ENCODE peak calls at places on chromosome 21, in nine cellular contexts. K is gastrocnemius medialis, G is BE2C, Q is GM06990, V is cardiac fibroblast, U is OCI-LY7, N is epithelial cell of esophagus, T is WERI-Rb-1, Y is ovary. L is an unnamed sample.

GRCh38 chr21:37531402-37532042 is 164.9 kb downstream of the DYRK1A start:
- DNase-seq in N (no peak), Q (no peak), Y (peak), T (no peak), V (no peak), G (no peak), U (no peak), K (no peak), L (no peak)

GRCh38 chr21:37281579-37281978 is 14.4 kb upstream of the VPS26C start:
- DNase-seq in Y (no peak), U (no peak), N (no peak), G (no peak), Q (no peak), K (no peak), T (peak), V (no peak), L (no peak)

GRCh38 chr21:34702341-34702807 is 33.6 kb downstream of the CLIC6 start:
- DNase-seq in T (no peak), U (no peak), V (peak), G (no peak), N (peak), Q (no peak), Y (no peak), K (no peak), L (no peak)

GRCh38 chr21:16608209-16608830 is 878.5 kb downstream of the USP25 start:
- DNase-seq in Y (no peak), Q (no peak), T (no peak), V (peak), G (no peak), N (peak), K (no peak), U (no peak), L (no peak)

GRCh38 chr21:15272171-15272570 is 207.4 kb upstream of the NRIP1 start:
- DNase-seq in T (no peak), U (no peak), V (no peak), Q (no peak), N (peak), Y (no peak), K (no peak), G (no peak), L (no peak)

GRCh38 chr21:32537569-32537881 is 47.8 kb downstream of the TCP10L start:
- DNase-seq in T (no peak), Y (no peak), N (no peak), K (no peak), U (no peak), G (no peak), Q (no peak), V (no peak), L (peak)

GRCh38 chr21:34576043-34576466 is 38.9 kb downstream of the RCAN1 start:
- DNase-seq in U (no peak), Y (no peak), V (peak), T (no peak), G (no peak), N (peak), K (no peak), Q (no peak), L (no peak)

GRCh38 chr21:19998450-19998849 is 999.8 kb upstream of the NCAM2 start:
- DNase-seq in V (no peak), K (no peak), N (no peak), Q (no peak), G (no peak), U (no peak), Y (no peak), T (no peak), L (no peak)

GRCh38 chr21:34544032-34544496 is 32.1 kb upstream of the KCNE1 start:
- DNase-seq in T (peak), Q (peak), U (peak), G (peak), N (peak), Y (peak), K (no peak), V (peak), L (peak)

GRCh38 chr21:41069305-41069642 is 98.7 kb upstream of the BACE2 start:
- DNase-seq in T (no peak), G (no peak), N (no peak), K (no peak), Q (no peak), U (no peak), V (no peak), Y (no peak), L (no peak)
- TF ChIP-seq CTCF in T (no peak), G (no peak), N (no peak), K (no peak), Q (no peak), U (no peak), V (no peak), Y (no peak), L (no peak)

DNA sequence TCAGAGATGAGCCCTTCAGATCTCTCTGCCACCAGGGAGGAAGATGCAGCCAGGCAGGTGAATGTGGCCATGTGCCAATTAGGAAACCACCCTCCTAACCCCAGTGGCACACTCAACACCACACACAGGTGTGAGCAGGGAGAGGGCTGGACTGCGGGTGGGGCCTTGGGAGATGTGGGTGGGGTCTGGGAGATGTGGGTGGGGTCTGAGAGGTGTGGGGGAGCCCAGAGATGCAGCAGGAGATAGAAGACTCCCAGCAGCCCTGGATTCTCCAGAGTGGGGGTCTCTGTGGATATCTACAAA is 43.2 kb upstream of the COL6A1 start:
- DNase-seq in N (no peak), T (no peak), V (no peak), Q (no peak), G (no peak), Y (no peak), U (no peak), K (no peak), L (no peak)
- H3K4me3 ChIP-seq in N (no peak), T (no peak), V (no peak), Q (no peak), G (no peak), Y (no peak), U (no peak), K (no peak), L (no peak)

DNA sequence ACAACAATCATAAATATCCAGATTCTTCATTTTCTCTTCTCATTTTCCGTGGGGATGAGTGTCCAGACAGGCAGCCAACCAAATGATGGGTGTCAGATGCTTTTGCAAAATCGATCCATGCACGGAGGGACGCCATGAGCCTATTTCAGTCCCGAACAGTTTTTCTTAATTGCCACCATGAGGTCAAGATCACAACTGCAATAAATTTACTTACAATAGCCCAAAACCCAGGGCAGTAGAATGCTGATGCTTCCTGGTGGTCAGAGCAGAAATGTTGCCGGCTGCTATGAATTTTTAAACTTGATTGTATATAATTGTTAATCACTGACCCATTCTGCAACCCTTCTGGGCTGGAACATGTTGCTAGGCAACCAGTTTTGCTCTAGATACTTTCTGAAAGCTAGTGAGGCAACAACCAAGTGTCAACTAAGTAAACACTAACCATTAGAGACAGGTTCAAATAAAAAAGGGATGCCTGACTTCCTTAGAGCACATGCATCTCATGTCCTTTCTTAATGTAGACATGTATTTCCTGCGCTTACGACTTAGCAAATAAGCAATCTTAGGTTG is 132.6 kb upstream of the TIAM1 start:
- DNase-seq in G (no peak), Y (no peak), U (no peak), N (no peak), V (peak), K (no peak), T (no peak), Q (no peak), L (no peak)
- TF ChIP-seq CTCF in G (no peak), Y (no peak), U (no peak), N (no peak), V (no peak), K (no peak), T (no peak), Q (no peak), L (no peak)

GRCh38 chr21:44919913-44920693 is 596 bp downstream of the ITGB2 start:
- DNase-seq in G (no peak), K (no peak), V (no peak), Q (no peak), Y (no peak), U (no peak), N (no peak), T (no peak), L (no peak)

GRCh38 chr21:44921928-44922327 is 1.2 kb upstream of the ITGB2 start:
- DNase-seq in U (no peak), K (no peak), T (no peak), Q (no peak), Y (no peak), G (no peak), V (no peak), N (no peak), L (no peak)

GRCh38 chr21:44919111-44919912 is 1.4 kb downstream of the ITGB2 start:
- DNase-seq in K (no peak), V (no peak), T (no peak), U (no peak), N (no peak), Q (no peak), Y (no peak), G (no peak), L (no peak)

GRCh38 chr21:44918581-44919033 is 2.1 kb downstream of the ITGB2 start:
- DNase-seq in K (no peak), V (no peak), U (no peak), Y (no peak), N (no peak), T (no peak), G (no peak), Q (no peak), L (no peak)

DNA sequence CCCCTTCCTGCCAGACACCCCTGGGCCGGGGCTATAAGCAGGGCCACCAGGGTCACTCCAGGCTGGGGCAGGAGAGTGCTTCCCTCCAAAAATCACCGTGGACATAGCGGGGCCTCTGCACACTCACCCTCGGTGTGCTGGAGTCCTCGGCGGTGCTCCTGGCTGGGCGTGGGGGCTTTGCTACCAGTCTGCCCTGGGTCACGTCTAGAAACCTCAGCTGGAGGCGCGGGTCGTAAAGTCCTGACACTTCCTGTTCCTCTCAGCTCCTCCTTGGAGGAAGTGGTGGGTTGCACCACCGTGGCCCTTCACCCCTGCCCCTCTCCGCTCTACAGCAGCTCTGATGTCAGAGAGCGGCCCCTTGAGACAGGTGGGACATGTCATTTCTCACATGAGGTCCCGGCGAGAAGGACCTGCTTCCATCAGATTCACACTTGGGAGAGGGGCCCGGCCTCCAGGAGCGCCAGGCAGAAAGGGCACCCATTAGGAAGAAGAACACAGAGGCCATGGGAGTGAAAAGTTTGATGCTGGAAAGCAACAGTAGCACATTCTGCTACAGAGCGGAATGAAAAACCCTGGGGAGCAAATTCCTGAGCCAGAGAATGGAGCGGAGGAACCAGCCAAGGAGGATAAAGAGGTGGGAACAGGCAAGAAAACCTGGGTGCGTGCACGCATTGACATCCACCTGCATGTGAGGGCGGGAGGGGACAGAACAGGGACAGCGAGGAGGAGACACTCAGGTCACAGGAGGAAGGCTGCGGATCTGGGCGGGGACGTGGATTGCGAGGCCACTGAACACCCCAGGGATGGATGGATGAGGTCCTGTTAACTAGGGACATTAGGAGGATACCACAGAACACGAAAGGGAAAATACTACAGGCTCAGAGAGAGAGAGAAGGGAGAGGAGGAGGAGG is at the start of gene ITGB2:
- DNase-seq in T (no peak), N (no peak), U (peak), G (no peak), Y (no peak), V (no peak), Q (peak), K (no peak), L (no peak)
- H3K4me3 ChIP-seq in T (no peak), N (no peak), U (no peak), G (no peak), Y (no peak), V (no peak), Q (peak), K (peak), L (no peak)

DNA sequence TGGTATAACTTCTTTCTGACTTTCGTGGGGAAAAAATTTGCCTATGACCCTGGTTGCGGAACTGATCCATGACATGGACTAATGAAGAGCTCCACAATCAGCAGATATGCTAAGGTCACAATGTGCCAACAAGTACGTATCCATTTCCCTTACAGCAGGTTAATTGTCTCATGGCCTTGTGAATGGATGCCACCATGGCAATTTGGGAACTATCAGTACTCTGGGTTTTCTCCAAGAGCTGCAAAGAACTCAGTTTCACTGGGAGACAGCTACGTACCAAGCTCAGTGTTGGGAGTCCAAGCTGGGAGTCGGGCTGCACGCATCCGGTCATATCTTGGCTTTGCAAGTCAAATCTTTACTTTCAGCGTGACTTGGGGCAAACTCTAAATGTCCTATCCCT is 64.8 kb downstream of the TIAM1 start:
- DNase-seq in K (no peak), U (no peak), G (no peak), T (no peak), Q (no peak), N (no peak), V (no peak), Y (no peak), L (no peak)
- TF ChIP-seq CTCF in K (no peak), U (no peak), G (no peak), T (no peak), Q (no peak), N (no peak), V (no peak), Y (no peak), L (no peak)

GRCh38 chr21:45278156-45278911 is 9.4 kb downstream of the POFUT2 start:
- DNase-seq in G (no peak), N (no peak), T (peak), Q (no peak), U (no peak), K (no peak), Y (peak), V (no peak), L (no peak)

GRCh38 chr21:45280969-45281368 is 6.7 kb downstream of the POFUT2 start:
- DNase-seq in V (no peak), Y (no peak), T (no peak), G (no peak), U (no peak), K (no peak), Q (no peak), N (no peak), L (no peak)

GRCh38 chr21:45281411-45282282 is 6.0 kb downstream of the POFUT2 start:
- DNase-seq in V (no peak), N (no peak), U (no peak), Y (peak), G (no peak), K (no peak), Q (no peak), T (peak), L (no peak)

GRCh38 chr21:45279446-45280177 is 8.1 kb downstream of the POFUT2 start:
- DNase-seq in G (no peak), Q (no peak), Y (peak), K (no peak), V (no peak), N (no peak), T (peak), U (no peak), L (no peak)

DNA sequence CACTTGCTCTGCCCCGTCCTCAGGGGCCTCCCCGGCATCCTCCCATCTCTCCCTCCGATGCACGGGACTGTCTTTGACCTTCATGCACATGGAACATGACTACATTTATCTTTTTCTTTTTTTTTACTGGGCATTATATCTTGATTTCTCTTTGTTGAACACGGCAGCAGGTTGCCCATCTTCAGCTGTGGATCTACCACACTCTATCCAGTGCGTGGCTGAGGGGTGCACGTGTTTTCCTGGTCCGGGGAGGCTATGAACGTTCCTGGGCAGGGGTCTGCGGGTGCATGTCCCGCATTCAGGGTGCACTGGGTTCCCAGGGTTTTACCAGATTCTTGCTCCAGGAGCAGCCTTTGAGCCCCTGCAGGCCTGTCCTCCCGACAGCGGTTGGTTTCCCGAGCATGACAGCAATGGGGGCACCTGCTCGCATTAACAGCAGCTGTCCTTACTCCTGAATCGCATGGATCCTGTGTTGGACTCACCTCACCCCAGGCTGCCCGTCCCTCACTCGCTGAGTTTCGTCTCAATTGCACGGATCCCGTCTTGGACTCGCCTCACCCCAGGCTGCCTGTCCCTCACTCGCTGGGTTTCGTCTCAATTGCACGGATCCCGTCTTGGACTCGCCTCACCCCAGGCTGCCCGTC is 7.4 kb downstream of the POFUT2 start:
- DNase-seq in N (no peak), T (peak), G (no peak), Y (peak), K (no peak), V (no peak), Q (no peak), U (no peak), L (no peak)
- H3K4me3 ChIP-seq in N (no peak), T (no peak), G (no peak), Y (no peak), K (no peak), V (no peak), Q (no peak), U (no peak), L (no peak)

GRCh38 chr21:42561742-42562141 is 48.1 kb downstream of the SLC37A1 start:
- DNase-seq in U (peak), G (no peak), Y (peak), N (peak), Q (peak), V (no peak), K (no peak), T (no peak), L (peak)
- TF ChIP-seq CTCF in U (peak), G (no peak), Y (no peak), N (peak), Q (no peak), V (no peak), K (no peak), T (no peak), L (no peak)

GRCh38 chr21:39345440-39345839 is 3.4 kb downstream of the HMGN1 start:
- DNase-seq in N (no peak), G (no peak), Y (no peak), T (no peak), V (no peak), K (no peak), Q (no peak), U (no peak), L (no peak)
- H3K4me3 ChIP-seq in N (peak), G (peak), Y (no peak), T (peak), V (no peak), K (no peak), Q (no peak), U (peak), L (no peak)

GRCh38 chr21:22552390-22552789 is 1554.2 kb downstream of the NCAM2 start:
- DNase-seq in K (no peak), T (no peak), Q (no peak), N (no peak), U (no peak), V (no peak), Y (no peak), G (no peak), L (no peak)

GRCh38 chr21:22556829-22557228 is 1558.6 kb downstream of the NCAM2 start:
- DNase-seq in K (no peak), G (no peak), Y (no peak), U (no peak), V (no peak), Q (no peak), T (no peak), N (no peak), L (no peak)

GRCh38 chr21:22554690-22555316 is 1556.6 kb downstream of the NCAM2 start:
- DNase-seq in N (no peak), Y (no peak), T (no peak), Q (no peak), K (no peak), V (no peak), U (no peak), G (no peak), L (no peak)
- TF ChIP-seq CTCF in N (no peak), Y (no peak), T (no peak), Q (no peak), K (no peak), V (no peak), U (no peak), G (no peak), L (no peak)

DNA sequence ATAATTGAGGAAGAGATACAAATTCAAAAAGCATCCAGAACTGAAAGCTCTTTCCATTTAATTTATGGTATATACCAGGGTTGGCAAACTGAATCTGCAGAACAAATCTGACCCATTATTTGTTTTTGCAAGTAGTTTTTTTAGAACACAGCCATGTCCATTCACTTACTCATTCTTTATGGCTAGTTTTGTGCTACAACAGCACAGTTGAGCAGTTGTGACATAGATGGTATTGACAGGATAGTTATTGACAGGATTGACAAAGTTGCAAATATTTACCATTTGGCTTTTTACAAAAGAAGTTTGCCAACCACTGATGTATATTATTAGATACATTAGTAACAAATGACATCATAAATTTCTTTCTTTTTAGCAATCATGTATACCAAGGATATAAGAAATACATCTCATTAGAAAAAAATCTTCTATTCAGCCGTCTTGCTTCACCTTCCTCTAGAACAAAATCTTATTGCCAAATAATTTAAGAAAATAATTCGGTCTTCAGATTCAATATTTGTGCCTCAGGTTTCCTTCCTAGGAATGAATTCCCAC is 9.4 kb downstream of the ADAMTS1 start:
- DNase-seq in K (no peak), V (no peak), Q (no peak), G (no peak), Y (no peak), U (no peak), N (peak), T (no peak), L (no peak)
- H3K4me3 ChIP-seq in K (no peak), V (no peak), Q (no peak), G (no peak), Y (no peak), U (no peak), N (no peak), T (no peak), L (no peak)

L was measured in MM.1S.